ENCODE peak calls at places on chromosomes 4 and X, in four cellular contexts. One of them, this sample, is unnamed.

GRCh38 chrX:152843852-152844251 is 13.0 kb downstream of the NSDHL start:
- DNase-seq in skeletal muscle cell: no peak
- DNase-seq in NCI-H345: no peak
- DNase-seq in nephron progenitor cell: no peak
- DNase-seq in this sample: no peak

GRCh38 chr4:38837849-38838248 is 18.8 kb downstream of the TLR6 start:
- DNase-seq in skeletal muscle cell: no peak
- DNase-seq in NCI-H345: no peak
- DNase-seq in nephron progenitor cell: no peak
- DNase-seq in this sample: no peak

GRCh38 chrX:97704881-97705280 is 821.2 kb downstream of the RPA4 start:
- DNase-seq in skeletal muscle cell: no peak
- DNase-seq in NCI-H345: no peak
- DNase-seq in nephron progenitor cell: no peak
- DNase-seq in this sample: no peak

GRCh38 chrX:107707866-107708265 is 67.7 kb downstream of the TSC22D3 start:
- DNase-seq in skeletal muscle cell: no peak
- DNase-seq in NCI-H345: no peak
- DNase-seq in nephron progenitor cell: no peak
- DNase-seq in this sample: no peak

GRCh38 chrX:72247206-72247944 is 8.5 kb upstream of the ERCC6L start:
- DNase-seq in skeletal muscle cell: no peak
- DNase-seq in NCI-H345: peak
- DNase-seq in nephron progenitor cell: no peak
- DNase-seq in this sample: peak

GRCh38 chr4:54568184-54568583 is 89.6 kb upstream of the KIT start:
- DNase-seq in skeletal muscle cell: peak
- DNase-seq in NCI-H345: no peak
- DNase-seq in nephron progenitor cell: no peak
- DNase-seq in this sample: no peak

GRCh38 chrX:135345328-135345645 is 36.0 kb downstream of the ETDC start:
- DNase-seq in skeletal muscle cell: peak
- DNase-seq in NCI-H345: peak
- DNase-seq in nephron progenitor cell: peak
- DNase-seq in this sample: peak

GRCh38 chrX:73683236-73683859 is 120.4 kb downstream of the CHIC1 start:
- DNase-seq in skeletal muscle cell: peak
- DNase-seq in NCI-H345: no peak
- DNase-seq in nephron progenitor cell: no peak
- DNase-seq in this sample: no peak

GRCh38 chr4:17347445-17347844 is 164.4 kb downstream of the QDPR start:
- DNase-seq in skeletal muscle cell: no peak
- DNase-seq in NCI-H345: no peak
- DNase-seq in nephron progenitor cell: peak
- DNase-seq in this sample: peak

GRCh38 chr4:4492161-4492847 is 49.5 kb downstream of the STX18 start:
- DNase-seq in skeletal muscle cell: no peak
- DNase-seq in NCI-H345: no peak
- DNase-seq in nephron progenitor cell: no peak
- DNase-seq in this sample: no peak

GRCh38 chr4:124939908-124940307 is 227.4 kb upstream of the ANKRD50 start:
- DNase-seq in skeletal muscle cell: no peak
- DNase-seq in NCI-H345: no peak
- DNase-seq in nephron progenitor cell: no peak
- DNase-seq in this sample: no peak

GRCh38 chr4:57109847-57110634 is at the start of gene IGFBP7:
- DNase-seq in skeletal muscle cell: no peak
- DNase-seq in NCI-H345: peak
- DNase-seq in nephron progenitor cell: peak
- DNase-seq in this sample: peak

GRCh38 chr4:185408432-185408831 is 11.8 kb downstream of the ANKRD37 start:
- DNase-seq in skeletal muscle cell: no peak
- DNase-seq in NCI-H345: no peak
- DNase-seq in nephron progenitor cell: no peak
- DNase-seq in this sample: no peak

GRCh38 chr4:74618659-74619058 is 173.7 kb downstream of the AREG start:
- DNase-seq in skeletal muscle cell: no peak
- DNase-seq in NCI-H345: no peak
- DNase-seq in nephron progenitor cell: no peak
- DNase-seq in this sample: no peak

This sample was measured in D341Med.